ENCODE peak calls at places on chromosome 11, in eight cellular contexts. One of them, this sample, is unnamed.
A peak's percentile ranks its signal among the peaks of the same experiment; 100 is the strongest.

GRCh38 chr11:8777907-8778767 is 95.5 kb downstream of the RPL27A start:
- DNase-seq in psoas muscle: peak; percentile 80
- DNase-seq in H9: no peak
- DNase-seq in AG04450: no peak
- DNase-seq in lower leg skin: peak; percentile 47
- DNase-seq in GM20000: peak; percentile 45
- DNase-seq in dorsolateral prefrontal cortex: peak; percentile 41
- DNase-seq in tibial artery: peak; percentile 86
- DNase-seq in this sample: no peak

GRCh38 chr11:2302280-2302843 is 549 bp downstream of the TSPAN32 start:
- DNase-seq in psoas muscle: peak; percentile 52
- DNase-seq in H9: no peak
- DNase-seq in AG04450: no peak
- DNase-seq in lower leg skin: no peak
- DNase-seq in GM20000: no peak
- DNase-seq in dorsolateral prefrontal cortex: no peak
- DNase-seq in tibial artery: no peak
- DNase-seq in this sample: peak; percentile 49

GRCh38 chr11:2466869-2467694 is 22.3 kb downstream of the KCNQ1 start:
- DNase-seq in psoas muscle: no peak
- DNase-seq in H9: no peak
- DNase-seq in AG04450: no peak
- DNase-seq in lower leg skin: no peak
- DNase-seq in GM20000: peak; percentile 78
- DNase-seq in dorsolateral prefrontal cortex: peak; percentile 9
- DNase-seq in tibial artery: peak; percentile 43
- DNase-seq in this sample: no peak

GRCh38 chr11:12441081-12441801 is 63.9 kb downstream of the PARVA start:
- DNase-seq in psoas muscle: no peak
- DNase-seq in H9: no peak
- DNase-seq in AG04450: no peak
- DNase-seq in lower leg skin: no peak
- DNase-seq in GM20000: no peak
- DNase-seq in dorsolateral prefrontal cortex: no peak
- DNase-seq in tibial artery: no peak
- DNase-seq in this sample: no peak

GRCh38 chr11:85823816-85824215 is 12.9 kb upstream of the SYTL2 start:
- DNase-seq in psoas muscle: no peak
- DNase-seq in H9: no peak
- DNase-seq in AG04450: no peak
- DNase-seq in lower leg skin: no peak
- DNase-seq in GM20000: no peak
- DNase-seq in dorsolateral prefrontal cortex: no peak
- DNase-seq in tibial artery: no peak
- DNase-seq in this sample: no peak

GRCh38 chr11:108743851-108744250 is 79.0 kb downstream of the DDX10 start:
- DNase-seq in psoas muscle: no peak
- DNase-seq in H9: no peak
- DNase-seq in AG04450: no peak
- DNase-seq in lower leg skin: no peak
- DNase-seq in GM20000: no peak
- DNase-seq in dorsolateral prefrontal cortex: no peak
- DNase-seq in tibial artery: no peak
- DNase-seq in this sample: no peak

GRCh38 chr11:46696212-46696558 is 4.2 kb downstream of the ARHGAP1 start:
- DNase-seq in psoas muscle: peak; percentile 94
- DNase-seq in H9: no peak
- DNase-seq in AG04450: no peak
- DNase-seq in lower leg skin: no peak
- DNase-seq in GM20000: no peak
- DNase-seq in dorsolateral prefrontal cortex: peak; percentile 95
- DNase-seq in tibial artery: peak; percentile 88
- DNase-seq in this sample: no peak

GRCh38 chr11:11841121-11841604 is 609 bp upstream of the USP47 start:
- DNase-seq in psoas muscle: peak; percentile 70
- DNase-seq in H9: peak; percentile 43
- DNase-seq in AG04450: no peak
- DNase-seq in lower leg skin: no peak
- DNase-seq in GM20000: no peak
- DNase-seq in dorsolateral prefrontal cortex: peak; percentile 56
- DNase-seq in tibial artery: no peak
- DNase-seq in this sample: no peak

GRCh38 chr11:46347637-46348311 is 511 bp downstream of the DGKZ start:
- DNase-seq in psoas muscle: peak; percentile 74
- DNase-seq in H9: no peak
- DNase-seq in AG04450: no peak
- DNase-seq in lower leg skin: no peak
- DNase-seq in GM20000: no peak
- DNase-seq in dorsolateral prefrontal cortex: no peak
- DNase-seq in tibial artery: peak; percentile 74
- DNase-seq in this sample: no peak

GRCh38 chr11:77250881-77251640 is 50.4 kb downstream of the GDPD4 start:
- DNase-seq in psoas muscle: no peak
- DNase-seq in H9: no peak
- DNase-seq in AG04450: no peak
- DNase-seq in lower leg skin: no peak
- DNase-seq in GM20000: no peak
- DNase-seq in dorsolateral prefrontal cortex: no peak
- DNase-seq in tibial artery: no peak
- DNase-seq in this sample: no peak

GRCh38 chr11:116512841-116513240 is 259.9 kb downstream of the BUD13 start:
- DNase-seq in psoas muscle: no peak
- DNase-seq in H9: no peak
- DNase-seq in AG04450: no peak
- DNase-seq in lower leg skin: no peak
- DNase-seq in GM20000: no peak
- DNase-seq in dorsolateral prefrontal cortex: no peak
- DNase-seq in tibial artery: no peak
- DNase-seq in this sample: no peak

GRCh38 chr11:23021287-23021863 is 161.1 kb upstream of the CCDC179 start:
- DNase-seq in psoas muscle: no peak
- DNase-seq in H9: no peak
- DNase-seq in AG04450: peak; percentile 21
- DNase-seq in lower leg skin: no peak
- DNase-seq in GM20000: peak; percentile 49
- DNase-seq in dorsolateral prefrontal cortex: peak; percentile 27
- DNase-seq in tibial artery: no peak
- DNase-seq in this sample: no peak

GRCh38 chr11:77191429-77191822 is 63.4 kb downstream of the MYO7A start:
- DNase-seq in psoas muscle: no peak
- DNase-seq in H9: no peak
- DNase-seq in AG04450: no peak
- DNase-seq in lower leg skin: no peak
- DNase-seq in GM20000: no peak
- DNase-seq in dorsolateral prefrontal cortex: peak; percentile 56
- DNase-seq in tibial artery: no peak
- DNase-seq in this sample: no peak

GRCh38 chr11:70544774-70545625 is 146.7 kb downstream of the CTTN start:
- DNase-seq in psoas muscle: peak; percentile 29
- DNase-seq in H9: peak; percentile 79
- DNase-seq in AG04450: no peak
- DNase-seq in lower leg skin: no peak
- DNase-seq in GM20000: no peak
- DNase-seq in dorsolateral prefrontal cortex: no peak
- DNase-seq in tibial artery: no peak
- DNase-seq in this sample: no peak

GRCh38 chr11:35953081-35953480 is 9.2 kb downstream of the LDLRAD3 start:
- DNase-seq in psoas muscle: no peak
- DNase-seq in H9: no peak
- DNase-seq in AG04450: no peak
- DNase-seq in lower leg skin: peak; percentile 34
- DNase-seq in GM20000: no peak
- DNase-seq in dorsolateral prefrontal cortex: peak; percentile 74
- DNase-seq in tibial artery: no peak
- DNase-seq in this sample: no peak

GRCh38 chr11:110070176-110070575 is 23.0 kb upstream of the ZC3H12C start:
- DNase-seq in psoas muscle: no peak
- DNase-seq in H9: no peak
- DNase-seq in AG04450: no peak
- DNase-seq in lower leg skin: no peak
- DNase-seq in GM20000: no peak
- DNase-seq in dorsolateral prefrontal cortex: no peak
- DNase-seq in tibial artery: no peak
- DNase-seq in this sample: no peak

GRCh38 chr11:130308059-130308458 is 6.7 kb downstream of the ZBTB44 start:
- DNase-seq in psoas muscle: no peak
- DNase-seq in H9: no peak
- DNase-seq in AG04450: no peak
- DNase-seq in lower leg skin: no peak
- DNase-seq in GM20000: no peak
- DNase-seq in dorsolateral prefrontal cortex: no peak
- DNase-seq in tibial artery: no peak
- DNase-seq in this sample: no peak

GRCh38 chr11:113977071-113977490 is 2.2 kb downstream of the HTR3A start:
- DNase-seq in psoas muscle: no peak
- DNase-seq in H9: no peak
- DNase-seq in AG04450: no peak
- DNase-seq in lower leg skin: no peak
- DNase-seq in GM20000: no peak
- DNase-seq in dorsolateral prefrontal cortex: no peak
- DNase-seq in tibial artery: no peak
- DNase-seq in this sample: no peak
- TF ChIP-seq CTCF in psoas muscle: no peak
- TF ChIP-seq CTCF in H9: no peak
- TF ChIP-seq CTCF in AG04450: no peak
- TF ChIP-seq CTCF in lower leg skin: no peak
- TF ChIP-seq CTCF in GM20000: no peak
- TF ChIP-seq CTCF in dorsolateral prefrontal cortex: no peak
- TF ChIP-seq CTCF in tibial artery: no peak
- TF ChIP-seq CTCF in this sample: no peak

DNA sequence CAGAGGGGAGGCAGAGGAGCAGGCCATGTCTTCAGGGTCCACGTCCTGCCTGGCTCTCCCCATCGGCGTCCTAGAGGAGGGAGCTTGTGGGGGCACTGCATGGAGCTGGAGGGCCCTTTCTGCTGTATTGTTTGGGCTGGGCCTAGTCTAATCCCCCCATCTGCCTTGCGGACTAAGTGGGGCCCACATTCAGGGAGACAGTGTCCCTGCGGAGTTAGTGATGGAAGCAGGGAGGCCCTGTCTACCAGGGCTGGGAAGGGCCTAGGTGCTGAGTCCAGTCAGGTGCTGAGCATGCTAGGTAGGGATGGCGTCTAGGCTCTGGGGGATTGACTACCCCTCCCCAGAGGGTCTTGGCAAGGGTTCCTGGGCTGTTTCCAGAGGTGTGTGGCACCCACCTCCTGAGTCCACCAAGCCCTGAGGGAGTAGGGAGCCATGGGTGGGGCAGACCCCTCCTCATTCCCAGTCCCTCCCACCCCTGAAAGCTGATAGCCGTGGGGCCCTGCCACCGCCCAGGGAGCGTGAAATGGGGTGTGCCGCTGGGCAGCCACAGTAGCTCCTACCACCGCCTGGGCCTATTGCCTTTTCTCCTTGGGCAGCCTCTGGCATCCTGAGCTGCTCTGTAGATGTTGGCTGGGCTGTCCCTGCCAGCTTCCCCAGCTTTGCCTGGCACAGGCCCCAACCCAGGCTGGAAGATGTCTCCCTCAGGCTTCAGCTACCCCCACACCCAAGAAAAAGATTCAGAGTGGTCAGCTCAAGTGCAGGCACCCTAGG is 1.9 kb upstream of the POLD4 start:
- DNase-seq in psoas muscle: peak; percentile 54
- DNase-seq in H9: no peak
- DNase-seq in AG04450: no peak
- DNase-seq in lower leg skin: peak; percentile 21
- DNase-seq in GM20000: no peak
- DNase-seq in dorsolateral prefrontal cortex: no peak
- DNase-seq in tibial artery: peak; percentile 78
- DNase-seq in this sample: peak; percentile 33
- TF ChIP-seq CTCF in psoas muscle: no peak
- TF ChIP-seq CTCF in H9: no peak
- TF ChIP-seq CTCF in AG04450: no peak
- TF ChIP-seq CTCF in lower leg skin: no peak
- TF ChIP-seq CTCF in GM20000: no peak
- TF ChIP-seq CTCF in dorsolateral prefrontal cortex: no peak
- TF ChIP-seq CTCF in tibial artery: no peak
- TF ChIP-seq CTCF in this sample: no peak

DNA sequence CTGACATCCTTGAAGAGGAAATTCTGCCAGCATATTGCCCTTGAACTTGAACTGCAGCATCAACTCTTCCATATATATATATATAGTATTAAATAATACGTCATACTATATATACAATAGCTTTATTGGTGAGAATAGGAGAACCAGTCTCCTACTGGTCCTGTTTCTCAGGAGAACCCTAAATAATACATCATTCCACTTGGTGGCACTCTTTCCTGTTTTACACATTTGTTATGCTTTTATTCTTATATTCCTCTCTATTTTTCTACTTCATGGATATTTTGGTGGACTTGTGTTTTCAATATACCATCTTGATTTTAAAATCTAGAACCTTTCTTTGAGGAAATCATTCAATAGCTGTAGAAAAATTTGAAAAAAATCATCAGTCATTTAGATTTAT is 193.3 kb downstream of the TRPC6 start:
- DNase-seq in psoas muscle: no peak
- DNase-seq in H9: no peak
- DNase-seq in AG04450: no peak
- DNase-seq in lower leg skin: no peak
- DNase-seq in GM20000: no peak
- DNase-seq in dorsolateral prefrontal cortex: no peak
- DNase-seq in tibial artery: no peak
- DNase-seq in this sample: no peak
- TF ChIP-seq CTCF in psoas muscle: no peak
- TF ChIP-seq CTCF in H9: peak; percentile 55
- TF ChIP-seq CTCF in AG04450: peak; percentile 47
- TF ChIP-seq CTCF in lower leg skin: no peak
- TF ChIP-seq CTCF in GM20000: no peak
- TF ChIP-seq CTCF in dorsolateral prefrontal cortex: no peak
- TF ChIP-seq CTCF in tibial artery: no peak
- TF ChIP-seq CTCF in this sample: no peak

GRCh38 chr11:95790123-95790932 is at the start of gene CEP57:
- DNase-seq in psoas muscle: peak; percentile 94
- DNase-seq in H9: peak; percentile 97
- DNase-seq in AG04450: peak; percentile 97
- DNase-seq in lower leg skin: peak; percentile 97
- DNase-seq in GM20000: peak; percentile 89
- DNase-seq in dorsolateral prefrontal cortex: peak; percentile 96
- DNase-seq in tibial artery: peak; percentile 96
- DNase-seq in this sample: peak; percentile 96

GRCh38 chr11:95791385-95792033 is 1.2 kb downstream of the CEP57 start:
- DNase-seq in psoas muscle: no peak
- DNase-seq in H9: no peak
- DNase-seq in AG04450: no peak
- DNase-seq in lower leg skin: no peak
- DNase-seq in GM20000: no peak
- DNase-seq in dorsolateral prefrontal cortex: no peak
- DNase-seq in tibial artery: no peak
- DNase-seq in this sample: no peak

GRCh38 chr11:95789506-95790122 is at the start of gene FAM76B:
- DNase-seq in psoas muscle: peak; percentile 98
- DNase-seq in H9: peak; percentile 98
- DNase-seq in AG04450: peak; percentile 98
- DNase-seq in lower leg skin: peak; percentile 98
- DNase-seq in GM20000: peak; percentile 92
- DNase-seq in dorsolateral prefrontal cortex: peak; percentile 98
- DNase-seq in tibial artery: peak; percentile 99
- DNase-seq in this sample: peak; percentile 97

GRCh38 chr11:95790933-95791247 is 592 bp downstream of the CEP57 start:
- DNase-seq in psoas muscle: no peak
- DNase-seq in H9: peak; percentile 66
- DNase-seq in AG04450: no peak
- DNase-seq in lower leg skin: peak; percentile 59
- DNase-seq in GM20000: peak; percentile 38
- DNase-seq in dorsolateral prefrontal cortex: peak; percentile 61
- DNase-seq in tibial artery: peak; percentile 83
- DNase-seq in this sample: peak; percentile 52

GRCh38 chr11:95788921-95789505 is 569 bp downstream of the FAM76B start:
- DNase-seq in psoas muscle: no peak
- DNase-seq in H9: peak; percentile 57
- DNase-seq in AG04450: no peak
- DNase-seq in lower leg skin: no peak
- DNase-seq in GM20000: peak; percentile 13
- DNase-seq in dorsolateral prefrontal cortex: peak; percentile 16
- DNase-seq in tibial artery: no peak
- DNase-seq in this sample: peak; percentile 45
- TF ChIP-seq CTCF in psoas muscle: no peak
- TF ChIP-seq CTCF in H9: peak; percentile 57
- TF ChIP-seq CTCF in AG04450: peak; percentile 47
- TF ChIP-seq CTCF in lower leg skin: no peak
- TF ChIP-seq CTCF in GM20000: no peak
- TF ChIP-seq CTCF in dorsolateral prefrontal cortex: no peak
- TF ChIP-seq CTCF in tibial artery: no peak
- TF ChIP-seq CTCF in this sample: no peak

This sample was measured in CD14-positive monocyte.